ENCODE peak calls at places on chromosome 21, in four cellular contexts. Z, V, Y and C are unnamed samples.

GRCh38 chr21:27954806-27955205 is 987.9 kb upstream of the ADAMTS5 start:
- DNase-seq in Z (no peak), V (no peak), Y (no peak), C (no peak)

GRCh38 chr21:44259082-44259705 is 2.5 kb downstream of the DNMT3L start:
- DNase-seq in Z (no peak), Y (no peak), V (no peak), C (no peak)

GRCh38 chr21:44972821-44973220 is 33.0 kb downstream of the SLX9 start:
- DNase-seq in Y (no peak), V (no peak), Z (no peak), C (no peak)

GRCh38 chr21:43599728-43600127 is 59.6 kb downstream of the HSF2BP start:
- DNase-seq in Z (no peak), V (no peak), Y (no peak), C (no peak)

GRCh38 chr21:41584603-41585176 is 76.7 kb upstream of the TMPRSS2 start:
- DNase-seq in Z (no peak), V (no peak), Y (no peak), C (no peak)

GRCh38 chr21:17901458-17902092 is 82.4 kb upstream of the C21orf91 start:
- DNase-seq in Z (no peak), V (no peak), Y (no peak), C (no peak)

GRCh38 chr21:25898671-25899070 is 163.9 kb downstream of the GABPA start:
- DNase-seq in V (no peak), Z (no peak), Y (no peak), C (no peak)

GRCh38 chr21:40531016-40531415 is 315.9 kb downstream of the DSCAM start:
- DNase-seq in Y (no peak), V (no peak), Z (no peak), C (no peak)

GRCh38 chr21:40967771-40968170 is 120.8 kb upstream of the DSCAM start:
- DNase-seq in V (no peak), Z (no peak), Y (no peak), C (no peak)

GRCh38 chr21:23887709-23888303 is 1719.5 kb downstream of the MRPL39 start:
- DNase-seq in Z (no peak), V (no peak), Y (no peak), C (no peak)

GRCh38 chr21:41482980-41483379 is 25.0 kb downstream of the TMPRSS2 start:
- DNase-seq in Y (no peak), Z (no peak), V (no peak), C (no peak)

GRCh38 chr21:41227357-41228005 is 59.5 kb downstream of the BACE2 start:
- DNase-seq in V (no peak), Z (no peak), Y (no peak), C (no peak)

GRCh38 chr21:31732891-31733520 is 1.1 kb upstream of the SCAF4 start:
- DNase-seq in Z (no peak), Y (peak; percentile 15), V (no peak), C (no peak)

GRCh38 chr21:43370091-43370658 is 56.8 kb downstream of the SIK1 start:
- DNase-seq in Z (no peak), V (no peak), Y (no peak), C (no peak)

GRCh38 chr21:25323356-25323949 is 283.8 kb downstream of the MRPL39 start:
- DNase-seq in Z (no peak), V (no peak), Y (no peak), C (no peak)

GRCh38 chr21:37364722-37365121 is 1.9 kb upstream of the DYRK1A start:
- DNase-seq in Z (no peak), V (no peak), Y (no peak), C (no peak)

GRCh38 chr21:31557956-31558838 is 101.3 kb upstream of the SOD1 start:
- DNase-seq in V (no peak), Z (no peak), Y (no peak), C (no peak)

GRCh38 chr21:43303240-43304178 is 123.4 kb downstream of the SIK1 start:
- DNase-seq in Y (no peak), Z (peak; percentile 71), V (no peak), C (no peak)

GRCh38 chr21:26003428-26003827 is 167.1 kb downstream of the APP start:
- DNase-seq in V (no peak), Z (no peak), Y (no peak), C (no peak)

GRCh38 chr21:19684328-19684727 is 1280.7 kb upstream of the TMPRSS15 start:
- DNase-seq in Z (no peak), V (no peak), Y (no peak), C (no peak)

GRCh38 chr21:25385912-25386474 is 221.3 kb downstream of the MRPL39 start:
- DNase-seq in Y (peak; percentile 72), Z (peak; percentile 50), V (peak; percentile 30), C (peak; percentile 23)

GRCh38 chr21:40846566-40847411 is at the start of gene DSCAM:
- DNase-seq in V (no peak), Y (no peak), Z (no peak), C (no peak)

GRCh38 chr21:44820851-44821250 is 3.0 kb upstream of the SUMO3 start:
- DNase-seq in V (no peak), Y (no peak), Z (no peak), C (no peak)

GRCh38 chr21:44762221-44763049 is 39.2 kb downstream of the UBE2G2 start:
- DNase-seq in Z (no peak), V (no peak), Y (no peak), C (no peak)

GRCh38 chr21:28776251-28776650 is 216.4 kb downstream of the LTN1 start:
- DNase-seq in Y (no peak), Z (no peak), V (no peak), C (no peak)

GRCh38 chr21:21114456-21114855 is 116.2 kb downstream of the NCAM2 start:
- DNase-seq in Y (no peak), V (no peak), Z (no peak), C (no peak)

GRCh38 chr21:15058718-15059316 is 6.0 kb downstream of the NRIP1 start:
- DNase-seq in Z (peak; percentile 25), Y (no peak), V (no peak), C (peak; percentile 32)
- TF ChIP-seq TCF7L2 in Z (no peak), Y (no peak), V (no peak), C (no peak)

DNA sequence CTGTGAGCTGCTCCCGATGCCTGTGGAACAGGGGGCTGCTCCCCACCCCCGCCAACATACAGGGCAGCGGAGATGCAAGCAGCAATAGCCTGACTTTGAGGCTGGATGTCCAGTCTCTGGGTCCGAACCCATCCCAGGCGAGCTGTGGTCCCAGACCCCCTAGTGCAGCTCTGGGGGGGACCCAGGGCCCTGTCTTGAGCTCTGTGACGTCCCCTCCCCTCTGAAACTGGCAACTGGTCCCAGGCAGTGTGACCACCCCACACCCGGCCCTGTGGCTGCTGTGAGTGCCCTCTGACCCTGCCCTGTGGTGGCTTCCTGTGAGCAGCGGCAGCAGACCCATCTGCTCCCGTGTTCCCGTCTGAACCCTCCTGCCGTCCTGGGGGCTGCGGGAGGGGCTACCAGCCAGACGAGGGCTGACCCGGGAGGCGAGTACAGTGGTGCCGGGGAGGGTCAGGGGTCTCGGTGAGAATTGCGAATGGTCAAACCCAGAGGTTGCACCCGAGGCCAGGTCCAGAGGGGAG is 13.8 kb upstream of the COL6A2 start:
- DNase-seq in Z (no peak), V (no peak), Y (no peak), C (no peak)
- TF ChIP-seq TCF7L2 in Z (no peak), V (no peak), Y (no peak), C (no peak)

GRCh38 chr21:33461538-33462250 is 18.1 kb downstream of the TMEM50B start:
- DNase-seq in Z (no peak), Y (no peak), V (no peak), C (no peak)

GRCh38 chr21:33455858-33456446 is 23.8 kb downstream of the TMEM50B start:
- DNase-seq in Y (no peak), V (no peak), Z (no peak), C (no peak)

DNA sequence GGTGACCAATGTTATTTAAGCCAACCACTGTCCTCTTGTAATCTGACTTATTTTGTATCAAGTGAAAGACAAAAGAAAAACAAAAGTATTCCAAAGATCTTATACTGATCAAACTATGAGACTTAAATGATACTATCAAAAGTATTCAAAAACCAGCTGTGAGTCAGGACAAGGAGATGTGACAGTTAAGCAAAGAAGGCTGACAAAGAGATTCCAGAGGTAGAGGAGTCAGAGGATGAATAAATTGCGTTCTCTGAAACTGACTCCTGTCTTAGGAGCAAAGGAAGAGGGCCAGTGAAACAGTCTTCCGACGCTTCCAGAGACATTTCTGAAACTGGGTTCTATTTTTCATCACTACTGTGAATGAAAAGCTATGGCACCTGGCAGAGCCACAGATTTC is 20.9 kb downstream of the TMEM50B start:
- DNase-seq in Z (no peak), Y (no peak), V (no peak), C (no peak)
- TF ChIP-seq TCF7L2 in Z (no peak), Y (no peak), V (no peak), C (no peak)

GRCh38 chr21:34546556-34546955 is 34.5 kb upstream of the KCNE1 start:
- DNase-seq in Z (no peak), Y (no peak), V (no peak), C (no peak)

GRCh38 chr21:34550400-34550799 is 38.4 kb upstream of the KCNE1 start:
- DNase-seq in Z (no peak), V (no peak), Y (no peak), C (no peak)

GRCh38 chr21:34545079-34545884 is 33.3 kb upstream of the KCNE1 start:
- DNase-seq in Z (no peak), Y (peak; percentile 62), V (no peak), C (peak; percentile 40)

GRCh38 chr21:34552324-34553198 is 40.6 kb upstream of the KCNE1 start:
- DNase-seq in Z (no peak), V (no peak), Y (no peak), C (no peak)

DNA sequence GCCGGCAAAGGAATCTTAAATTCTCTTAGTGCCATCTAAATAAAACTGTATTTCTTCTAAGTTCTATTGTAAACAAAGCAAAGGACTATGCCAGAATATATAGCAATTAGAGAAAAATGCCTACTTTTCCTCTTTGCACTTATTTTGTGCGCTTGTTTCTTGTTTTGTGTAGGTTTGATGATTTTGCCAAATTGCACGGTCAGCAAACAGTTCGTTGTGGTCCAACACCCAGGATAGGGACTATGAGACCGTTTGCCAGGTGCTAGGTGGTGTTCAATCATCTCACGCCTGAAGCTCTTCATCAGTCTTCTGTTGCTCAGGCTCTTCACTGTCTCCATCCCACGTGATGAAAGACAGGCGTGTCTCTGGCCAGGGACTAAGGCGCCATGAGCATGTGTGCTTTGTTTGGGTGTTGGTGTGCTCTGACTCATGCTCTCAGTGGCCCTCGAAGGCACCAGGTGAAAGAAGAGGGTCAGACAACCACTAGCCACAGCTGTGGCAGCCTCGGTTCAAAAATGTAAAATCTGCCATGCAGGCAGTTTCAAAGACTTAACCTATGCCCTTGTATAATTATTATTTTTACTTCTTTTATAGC is 36.9 kb upstream of the KCNE1 start:
- DNase-seq in V (no peak), Z (no peak), Y (no peak), C (no peak)
- TF ChIP-seq TCF7L2 in V (no peak), Z (no peak), Y (no peak), C (no peak)

GRCh38 chr21:38751379-38752050 is 54.2 kb upstream of the ETS2 start:
- DNase-seq in Y (no peak), V (no peak), Z (no peak), C (no peak)
- TF ChIP-seq TCF7L2 in Y (no peak), V (no peak), Z (no peak), C (no peak)